ENCODE peak calls at places on chromosome 9, in six cellular contexts. One of them, this sample, is unnamed.

GRCh38 chr9:101628173-101628572 is 33.4 kb upstream of the PPP3R2 start:
- DNase-seq in ovary: no peak
- DNase-seq in BE2C: no peak
- DNase-seq in adrenal gland: no peak
- DNase-seq in neural progenitor cell: no peak
- DNase-seq in GM06990: no peak
- DNase-seq in this sample: no peak

GRCh38 chr9:107221321-107221720 is 61.8 kb upstream of the RAD23B start:
- DNase-seq in ovary: no peak
- DNase-seq in BE2C: no peak
- DNase-seq in adrenal gland: no peak
- DNase-seq in neural progenitor cell: peak
- DNase-seq in GM06990: no peak
- DNase-seq in this sample: no peak

GRCh38 chr9:95383198-95383673 is 65.7 kb upstream of the FANCC start:
- DNase-seq in ovary: no peak
- DNase-seq in BE2C: no peak
- DNase-seq in adrenal gland: no peak
- DNase-seq in neural progenitor cell: no peak
- DNase-seq in GM06990: no peak
- DNase-seq in this sample: no peak

GRCh38 chr9:33135086-33135958 is 31.8 kb downstream of the B4GALT1 start:
- DNase-seq in ovary: peak
- DNase-seq in BE2C: no peak
- DNase-seq in adrenal gland: peak
- DNase-seq in neural progenitor cell: no peak
- DNase-seq in GM06990: no peak
- DNase-seq in this sample: no peak

GRCh38 chr9:93134018-93134739 is at the start of gene NINJ1:
- DNase-seq in ovary: peak
- DNase-seq in BE2C: peak
- DNase-seq in adrenal gland: peak
- DNase-seq in neural progenitor cell: peak
- DNase-seq in GM06990: peak
- DNase-seq in this sample: no peak

GRCh38 chr9:109314011-109314531 is 6.8 kb downstream of the EPB41L4B start:
- DNase-seq in ovary: no peak
- DNase-seq in BE2C: no peak
- DNase-seq in adrenal gland: no peak
- DNase-seq in neural progenitor cell: no peak
- DNase-seq in GM06990: no peak
- DNase-seq in this sample: no peak

GRCh38 chr9:123232332-123232731 is 36.1 kb downstream of the STRBP start:
- DNase-seq in ovary: no peak
- DNase-seq in BE2C: no peak
- DNase-seq in adrenal gland: no peak
- DNase-seq in neural progenitor cell: peak
- DNase-seq in GM06990: no peak
- DNase-seq in this sample: peak

GRCh38 chr9:131348631-131349521 is 45.0 kb upstream of the PRRC2B start:
- DNase-seq in ovary: no peak
- DNase-seq in BE2C: no peak
- DNase-seq in adrenal gland: no peak
- DNase-seq in neural progenitor cell: no peak
- DNase-seq in GM06990: no peak
- DNase-seq in this sample: no peak

GRCh38 chr9:122200960-122201635 is 27.7 kb downstream of the LHX6 start:
- DNase-seq in ovary: no peak
- DNase-seq in BE2C: no peak
- DNase-seq in adrenal gland: no peak
- DNase-seq in neural progenitor cell: no peak
- DNase-seq in GM06990: no peak
- DNase-seq in this sample: no peak

GRCh38 chr9:132234501-132235045 is 72.7 kb downstream of the NTNG2 start:
- DNase-seq in ovary: no peak
- DNase-seq in BE2C: peak
- DNase-seq in adrenal gland: no peak
- DNase-seq in neural progenitor cell: peak
- DNase-seq in GM06990: no peak
- DNase-seq in this sample: no peak

GRCh38 chr9:119302988-119303698 is 66.1 kb downstream of the BRINP1 start:
- DNase-seq in ovary: no peak
- DNase-seq in BE2C: no peak
- DNase-seq in adrenal gland: no peak
- DNase-seq in neural progenitor cell: no peak
- DNase-seq in GM06990: no peak
- DNase-seq in this sample: no peak

GRCh38 chr9:100652850-100653249 is 75.0 kb downstream of the CAVIN4 start:
- DNase-seq in ovary: no peak
- DNase-seq in BE2C: no peak
- DNase-seq in adrenal gland: no peak
- DNase-seq in neural progenitor cell: no peak
- DNase-seq in GM06990: no peak
- DNase-seq in this sample: no peak

GRCh38 chr9:34589656-34590375 is at the start of gene CNTFR:
- DNase-seq in ovary: peak
- DNase-seq in BE2C: peak
- DNase-seq in adrenal gland: no peak
- DNase-seq in neural progenitor cell: peak
- DNase-seq in GM06990: no peak
- DNase-seq in this sample: no peak

GRCh38 chr9:123326662-123327093 is 29.3 kb upstream of the CRB2 start:
- DNase-seq in ovary: no peak
- DNase-seq in BE2C: no peak
- DNase-seq in adrenal gland: no peak
- DNase-seq in neural progenitor cell: no peak
- DNase-seq in GM06990: peak
- DNase-seq in this sample: no peak

GRCh38 chr9:86341007-86341491 is 13.2 kb downstream of the TUT7 start:
- DNase-seq in ovary: no peak
- DNase-seq in BE2C: no peak
- DNase-seq in adrenal gland: no peak
- DNase-seq in neural progenitor cell: no peak
- DNase-seq in GM06990: no peak
- DNase-seq in this sample: no peak

GRCh38 chr9:114385412-114386181 is 2.2 kb downstream of the AKNA start:
- DNase-seq in ovary: peak
- DNase-seq in BE2C: peak
- DNase-seq in adrenal gland: peak
- DNase-seq in neural progenitor cell: no peak
- DNase-seq in GM06990: peak
- DNase-seq in this sample: no peak

GRCh38 chr9:79741381-79741780 is 169.6 kb downstream of the TLE4 start:
- DNase-seq in ovary: no peak
- DNase-seq in BE2C: no peak
- DNase-seq in adrenal gland: no peak
- DNase-seq in neural progenitor cell: no peak
- DNase-seq in GM06990: no peak
- DNase-seq in this sample: no peak

DNA sequence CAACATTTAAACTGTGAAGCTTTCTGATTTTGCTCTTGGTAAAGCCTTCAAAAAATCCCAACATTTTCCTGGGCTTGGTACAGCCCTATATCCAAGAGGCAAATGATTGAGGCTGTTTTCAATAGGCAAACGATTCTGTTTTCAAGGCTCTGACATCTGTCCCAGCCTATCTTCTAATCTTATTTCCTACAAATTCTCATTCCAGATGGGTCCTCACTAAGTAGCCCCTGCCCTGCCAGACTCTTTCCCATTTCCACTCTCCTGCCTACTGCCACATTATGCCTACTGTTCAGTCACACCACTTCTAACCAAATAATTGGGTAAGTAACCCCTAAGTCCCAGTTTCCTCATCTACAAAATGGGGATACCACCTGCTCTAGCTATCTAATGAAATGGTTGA is 3.5 kb downstream of the GBA2 start:
- DNase-seq in ovary: no peak
- DNase-seq in BE2C: peak
- DNase-seq in adrenal gland: no peak
- DNase-seq in neural progenitor cell: no peak
- DNase-seq in GM06990: no peak
- DNase-seq in this sample: no peak
- H3K4me3 ChIP-seq in ovary: no peak
- H3K4me3 ChIP-seq in BE2C: peak
- H3K4me3 ChIP-seq in adrenal gland: no peak
- H3K4me3 ChIP-seq in neural progenitor cell: no peak
- H3K4me3 ChIP-seq in GM06990: no peak
- H3K4me3 ChIP-seq in this sample: no peak

GRCh38 chr9:71928376-71928775 is 16.9 kb downstream of the C9orf85 start:
- DNase-seq in ovary: no peak
- DNase-seq in BE2C: no peak
- DNase-seq in adrenal gland: no peak
- DNase-seq in neural progenitor cell: no peak
- DNase-seq in GM06990: no peak
- DNase-seq in this sample: no peak

GRCh38 chr9:71929223-71929622 is 17.8 kb downstream of the C9orf85 start:
- DNase-seq in ovary: no peak
- DNase-seq in BE2C: no peak
- DNase-seq in adrenal gland: no peak
- DNase-seq in neural progenitor cell: no peak
- DNase-seq in GM06990: no peak
- DNase-seq in this sample: no peak

GRCh38 chr9:71931166-71931565 is 19.7 kb downstream of the C9orf85 start:
- DNase-seq in ovary: no peak
- DNase-seq in BE2C: no peak
- DNase-seq in adrenal gland: no peak
- DNase-seq in neural progenitor cell: no peak
- DNase-seq in GM06990: no peak
- DNase-seq in this sample: no peak

GRCh38 chr9:71929791-71930440 is 18.5 kb downstream of the C9orf85 start:
- DNase-seq in ovary: no peak
- DNase-seq in BE2C: no peak
- DNase-seq in adrenal gland: no peak
- DNase-seq in neural progenitor cell: no peak
- DNase-seq in GM06990: no peak
- DNase-seq in this sample: no peak

DNA sequence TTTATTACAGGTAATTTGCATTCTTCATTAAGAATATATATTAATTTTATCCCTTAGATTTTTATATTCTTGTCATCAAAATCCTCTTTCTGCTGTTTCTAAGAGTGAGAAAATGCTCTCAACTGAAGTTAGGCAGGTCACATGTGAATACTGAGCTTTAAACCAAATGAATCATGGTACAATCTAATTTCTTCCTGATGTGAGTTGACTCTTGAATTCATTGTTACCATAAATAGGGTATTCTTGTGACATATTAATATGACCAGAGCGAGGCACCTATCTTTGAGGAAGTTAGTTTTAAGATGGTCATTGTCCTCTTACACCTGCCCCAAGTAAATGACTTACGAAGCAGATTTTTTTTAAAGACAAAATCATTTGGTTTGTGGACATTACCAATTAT is 17.4 kb downstream of the C9orf85 start:
- DNase-seq in ovary: no peak
- DNase-seq in BE2C: no peak
- DNase-seq in adrenal gland: no peak
- DNase-seq in neural progenitor cell: no peak
- DNase-seq in GM06990: no peak
- DNase-seq in this sample: no peak
- H3K4me3 ChIP-seq in ovary: no peak
- H3K4me3 ChIP-seq in BE2C: no peak
- H3K4me3 ChIP-seq in adrenal gland: no peak
- H3K4me3 ChIP-seq in neural progenitor cell: no peak
- H3K4me3 ChIP-seq in GM06990: no peak
- H3K4me3 ChIP-seq in this sample: no peak

DNA sequence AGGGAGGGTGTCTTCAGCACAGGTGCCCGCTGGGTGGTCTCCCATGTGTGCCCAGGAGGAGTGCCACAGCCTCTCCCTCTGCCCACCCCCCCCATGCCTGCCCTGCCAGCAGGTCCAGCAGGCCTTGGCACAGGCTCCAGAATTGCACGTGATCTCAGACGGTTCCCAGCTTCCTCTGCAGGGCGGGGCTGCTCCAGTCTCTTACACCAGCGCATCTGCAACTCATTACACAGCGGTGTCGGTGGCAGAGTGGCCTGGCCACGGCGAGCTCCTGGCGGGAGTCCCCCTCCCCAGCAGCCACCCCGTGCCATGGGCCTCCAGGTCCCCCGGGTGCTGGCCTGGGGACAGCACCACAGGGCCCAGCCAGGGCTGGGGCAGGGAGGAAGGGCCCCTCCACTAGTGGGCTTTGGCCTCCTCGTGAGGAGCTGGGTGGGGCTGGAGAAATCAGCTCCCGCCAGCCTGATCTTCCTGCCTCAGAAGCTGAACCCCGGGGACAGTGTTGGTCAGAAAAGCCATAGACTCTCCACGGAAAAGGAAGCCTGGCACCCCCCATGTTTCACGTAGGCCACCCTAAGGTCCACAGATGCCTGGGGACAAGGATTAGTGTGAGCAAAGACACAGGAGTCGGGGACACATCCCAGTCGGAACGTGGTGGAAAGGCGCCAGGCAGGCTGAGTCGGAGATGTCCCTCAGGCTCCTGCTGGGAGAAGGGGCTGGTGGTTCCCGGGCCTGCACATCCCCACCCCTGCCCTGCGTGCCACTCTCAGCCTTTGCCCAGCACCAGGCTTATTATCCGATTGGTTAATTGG is 40.2 kb downstream of the RXRA start:
- DNase-seq in ovary: peak
- DNase-seq in BE2C: peak
- DNase-seq in adrenal gland: peak
- DNase-seq in neural progenitor cell: no peak
- DNase-seq in GM06990: no peak
- DNase-seq in this sample: no peak
- H3K4me3 ChIP-seq in ovary: peak
- H3K4me3 ChIP-seq in BE2C: peak
- H3K4me3 ChIP-seq in adrenal gland: no peak
- H3K4me3 ChIP-seq in neural progenitor cell: no peak
- H3K4me3 ChIP-seq in GM06990: no peak
- H3K4me3 ChIP-seq in this sample: no peak

GRCh38 chr9:113289091-113289490 is 13.6 kb downstream of the PRPF4 start:
- DNase-seq in ovary: no peak
- DNase-seq in BE2C: no peak
- DNase-seq in adrenal gland: no peak
- DNase-seq in neural progenitor cell: no peak
- DNase-seq in GM06990: no peak
- DNase-seq in this sample: no peak
- H3K4me3 ChIP-seq in ovary: no peak
- H3K4me3 ChIP-seq in BE2C: no peak
- H3K4me3 ChIP-seq in adrenal gland: no peak
- H3K4me3 ChIP-seq in neural progenitor cell: no peak
- H3K4me3 ChIP-seq in GM06990: no peak
- H3K4me3 ChIP-seq in this sample: no peak

GRCh38 chr9:134330590-134330989 is 4.3 kb downstream of the RXRA start:
- DNase-seq in ovary: no peak
- DNase-seq in BE2C: no peak
- DNase-seq in adrenal gland: no peak
- DNase-seq in neural progenitor cell: no peak
- DNase-seq in GM06990: no peak
- DNase-seq in this sample: no peak
- H3K4me3 ChIP-seq in ovary: no peak
- H3K4me3 ChIP-seq in BE2C: no peak
- H3K4me3 ChIP-seq in adrenal gland: no peak
- H3K4me3 ChIP-seq in neural progenitor cell: no peak
- H3K4me3 ChIP-seq in GM06990: no peak
- H3K4me3 ChIP-seq in this sample: no peak

GRCh38 chr9:97573482-97574073 is 59.6 kb downstream of the TSTD2 start:
- DNase-seq in ovary: no peak
- DNase-seq in BE2C: no peak
- DNase-seq in adrenal gland: no peak
- DNase-seq in neural progenitor cell: no peak
- DNase-seq in GM06990: no peak
- DNase-seq in this sample: no peak
- H3K4me3 ChIP-seq in ovary: no peak
- H3K4me3 ChIP-seq in BE2C: no peak
- H3K4me3 ChIP-seq in adrenal gland: no peak
- H3K4me3 ChIP-seq in neural progenitor cell: no peak
- H3K4me3 ChIP-seq in GM06990: no peak
- H3K4me3 ChIP-seq in this sample: no peak

This sample was measured in NT2/D1.